ENCODE peak calls at places on chromosome 15, in six cellular contexts. C, Q, L, F, T and U are unnamed samples.

GRCh38 chr15:75561888-75562287 is 17.2 kb downstream of the PTPN9 start:
- DNase-seq in Q (no peak), L (no peak), T (no peak), C (no peak), F (no peak), U (no peak)

GRCh38 chr15:99955532-99955931 is 222.3 kb upstream of the LYSMD4 start:
- DNase-seq in Q (no peak), F (no peak), C (no peak), L (no peak), T (no peak), U (no peak)

GRCh38 chr15:52069559-52069958 is 43.0 kb downstream of the BCL2L10 start:
- DNase-seq in C (no peak), Q (no peak), F (no peak), L (no peak), T (no peak), U (no peak)

GRCh38 chr15:56598991-56599390 is 134.1 kb upstream of the MNS1 start:
- DNase-seq in F (no peak), C (no peak), Q (no peak), T (no peak), L (no peak), U (no peak)

GRCh38 chr15:96132126-96132525 is 198.4 kb upstream of the NR2F2 start:
- DNase-seq in F (no peak), L (no peak), C (no peak), Q (no peak), T (no peak), U (no peak)

GRCh38 chr15:52362497-52362896 is 66.9 kb upstream of the MYO5C start:
- DNase-seq in T (no peak), F (no peak), C (no peak), Q (peak; percentile 13), L (no peak), U (no peak)

GRCh38 chr15:28140062-28140461 is 40.9 kb upstream of the OCA2 start:
- DNase-seq in Q (no peak), C (no peak), T (no peak), L (no peak), F (no peak), U (peak; percentile 13)

GRCh38 chr15:21262851-21263400 is 177.4 kb downstream of the POTEB3 start:
- DNase-seq in T (no peak), F (no peak), C (no peak), Q (no peak), L (no peak), U (no peak)

GRCh38 chr15:36432162-36432561 is 147.3 kb upstream of the CDIN1 start:
- DNase-seq in T (peak; percentile 26), Q (no peak), C (no peak), F (no peak), L (no peak), U (no peak)

GRCh38 chr15:73330206-73331051 is 38.3 kb downstream of the HCN4 start:
- DNase-seq in Q (no peak), L (no peak), T (no peak), C (no peak), F (no peak), U (no peak)

GRCh38 chr15:66841953-66842681 is 140.1 kb downstream of the SMAD6 start:
- DNase-seq in Q (no peak), T (peak; percentile 68), C (peak; percentile 81), F (no peak), L (peak; percentile 94), U (peak; percentile 52)

GRCh38 chr15:66844747-66845145 is 142.7 kb downstream of the SMAD6 start:
- DNase-seq in F (no peak), Q (no peak), L (no peak), C (no peak), T (no peak), U (no peak)

GRCh38 chr15:66844041-66844746 is 142.2 kb downstream of the SMAD6 start:
- DNase-seq in F (no peak), T (no peak), Q (no peak), L (no peak), C (no peak), U (no peak)

GRCh38 chr15:66842710-66843441 is 140.8 kb downstream of the SMAD6 start:
- DNase-seq in Q (peak; percentile 49), T (no peak), F (no peak), L (peak; percentile 93), C (peak; percentile 50), U (no peak)

GRCh38 chr15:66843581-66843980 is 141.5 kb downstream of the SMAD6 start:
- DNase-seq in C (no peak), T (no peak), L (no peak), Q (no peak), F (no peak), U (no peak)
- H3K27ac ChIP-seq in C (no peak overlapping the region), T (peak overlapping the region; percentile 82), L (peak overlapping the region; percentile 89), Q (no peak overlapping the region), F (no peak overlapping the region), U (no peak overlapping the region)

DNA sequence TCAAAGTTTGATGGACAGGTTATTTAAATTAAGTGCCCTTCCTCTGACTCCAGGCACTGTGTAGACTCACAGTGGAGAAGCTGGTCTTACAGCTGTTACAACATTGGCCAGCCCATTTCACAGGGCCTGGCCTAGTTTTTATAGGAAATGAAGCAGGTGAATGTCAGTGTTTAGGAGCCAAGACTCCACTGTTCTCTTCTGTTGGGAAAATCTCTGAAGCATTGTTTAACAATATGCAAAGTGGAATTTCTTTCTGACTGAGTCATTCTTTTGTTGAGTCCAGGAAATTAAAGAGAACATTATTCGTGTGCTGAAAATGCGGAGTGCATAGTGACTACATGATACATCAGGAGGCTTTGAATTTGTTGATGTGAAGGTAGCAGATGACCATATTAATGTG is 64.7 kb downstream of the ARRDC4 start:
- DNase-seq in Q (no peak), C (no peak), T (no peak), F (no peak), L (no peak), U (no peak)
- H3K27ac ChIP-seq in Q (no peak overlapping the region), C (no peak overlapping the region), T (no peak overlapping the region), F (no peak overlapping the region), L (no peak overlapping the region), U (no peak overlapping the region)

DNA sequence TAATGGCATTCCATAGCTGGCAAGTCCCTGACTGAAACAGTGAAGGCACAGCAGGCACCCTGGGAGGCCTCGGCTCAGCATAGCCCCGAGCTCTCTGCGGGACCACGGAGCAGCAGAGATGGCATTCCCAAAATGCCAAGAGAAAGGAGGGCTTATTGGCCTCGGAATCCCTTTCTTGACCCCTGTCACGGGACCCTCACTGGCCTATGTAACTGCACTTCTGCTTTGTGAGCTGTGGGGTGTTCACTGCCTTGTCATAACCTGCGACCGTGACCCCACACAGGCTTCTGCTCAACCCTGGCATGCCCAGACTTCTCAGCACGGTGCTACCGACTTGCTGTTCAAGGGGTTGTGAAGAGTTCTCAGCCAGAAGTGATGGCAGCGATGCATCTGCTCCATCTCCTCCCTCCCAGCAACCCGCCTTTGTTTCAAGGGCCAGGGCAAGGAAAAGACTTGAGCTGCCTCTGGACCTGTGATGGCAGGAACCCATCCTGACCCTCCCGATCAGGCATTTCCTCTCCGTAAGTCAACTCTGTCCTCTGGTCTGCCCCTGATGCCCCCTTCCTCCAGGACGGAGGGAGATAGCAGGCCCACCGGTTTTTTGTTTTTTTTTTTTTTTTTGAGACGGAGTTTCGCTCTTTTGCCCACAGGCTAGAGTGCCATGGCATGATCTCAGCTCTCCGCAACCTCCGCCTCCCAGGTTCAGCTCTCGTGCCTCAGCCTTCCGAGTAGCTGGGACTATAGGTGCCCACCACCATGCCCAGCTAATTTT is 30.5 kb downstream of the EHD4 start:
- DNase-seq in F (no peak), Q (no peak), C (peak; percentile 78), T (no peak), L (no peak), U (no peak)
- H3K27ac ChIP-seq in F (no peak overlapping the region), Q (no peak overlapping the region), C (peak overlapping the region; percentile 71), T (no peak overlapping the region), L (no peak overlapping the region), U (no peak overlapping the region)

GRCh38 chr15:48297668-48298067 is 33.6 kb upstream of the DUT start:
- DNase-seq in T (no peak), L (no peak), C (no peak), F (no peak), Q (no peak), U (no peak)

GRCh38 chr15:48304398-48304797 is 26.8 kb upstream of the DUT start:
- DNase-seq in C (no peak), F (no peak), Q (no peak), L (no peak), T (no peak), U (no peak)

GRCh38 chr15:48300038-48300437 is 31.2 kb upstream of the DUT start:
- DNase-seq in F (no peak), C (peak; percentile 42), T (no peak), L (no peak), Q (no peak), U (no peak)

GRCh38 chr15:48298914-48299313 is 32.3 kb upstream of the DUT start:
- DNase-seq in T (no peak), F (no peak), C (no peak), Q (no peak), L (no peak), U (no peak)
- H3K27ac ChIP-seq in T (no peak overlapping the region), F (no peak overlapping the region), C (no peak overlapping the region), Q (no peak overlapping the region), L (no peak overlapping the region), U (no peak overlapping the region)

GRCh38 chr15:66738116-66738515 is 36.1 kb downstream of the SMAD6 start:
- DNase-seq in L (no peak), T (no peak), F (no peak), Q (no peak), C (no peak), U (no peak)
- H3K27ac ChIP-seq in L (no peak overlapping the region), T (no peak overlapping the region), F (no peak overlapping the region), Q (no peak overlapping the region), C (no peak overlapping the region), U (no peak overlapping the region)